ENCODE peak calls at places on chromosomes 7 and 10, in six cellular contexts. A is gastrocnemius medialis, U is heart right ventricle, T is left ventricle myocardium inferior, O is endothelial cell of umbilical vein, B is ovary. Y is an unnamed sample.

GRCh38 chr10:29681700-29682444 is 47.1 kb upstream of the SVIL start:
- DNase-seq in A (no peak), U (no peak), T (no peak), O (no peak), B (no peak), Y (no peak)

GRCh38 chr7:51366930-51367613 is 50.5 kb upstream of the COBL start:
- DNase-seq in A (peak), U (peak), T (no peak), O (peak), B (no peak), Y (no peak)

GRCh38 chr10:76117949-76118348 is 686.5 kb downstream of the LRMDA start:
- DNase-seq in A (no peak), U (no peak), T (no peak), O (no peak), B (no peak), Y (no peak)

GRCh38 chr7:74400420-74401136 is 53.1 kb upstream of the GTF2IRD1 start:
- DNase-seq in A (no peak), U (no peak), T (no peak), O (no peak), B (no peak), Y (no peak)

GRCh38 chr7:88344956-88345832 is 38.5 kb upstream of the STEAP4 start:
- DNase-seq in A (no peak), U (peak), T (peak), O (peak), B (peak), Y (peak)

GRCh38 chr10:120517881-120518484 is 61.0 kb downstream of the PLPP4 start:
- DNase-seq in A (no peak), U (no peak), T (no peak), O (no peak), B (no peak), Y (no peak)

GRCh38 chr10:26703974-26704373 is 6.5 kb downstream of the PDSS1 start:
- DNase-seq in A (no peak), U (no peak), T (no peak), O (peak), B (no peak), Y (no peak)

GRCh38 chr10:75773813-75774547 is 342.6 kb downstream of the LRMDA start:
- DNase-seq in A (no peak), U (no peak), T (no peak), O (no peak), B (no peak), Y (no peak)

GRCh38 chr10:85379338-85379737 is 987.3 kb downstream of the GRID1 start:
- DNase-seq in A (no peak), U (no peak), T (no peak), O (no peak), B (no peak), Y (no peak)

GRCh38 chr10:133185916-133186315 is 25.9 kb downstream of the KNDC1 start:
- DNase-seq in A (no peak), U (no peak), T (no peak), O (no peak), B (no peak), Y (no peak)

GRCh38 chr7:786472-787255 is 45.6 kb upstream of the SUN1 start:
- DNase-seq in A (peak), U (peak), T (peak), O (peak), B (peak), Y (peak)

GRCh38 chr7:150974468-150975391 is 3.4 kb downstream of the KCNH2 start:
- DNase-seq in A (no peak), U (peak), T (peak), O (peak), B (peak), Y (peak)
- H3K4me3 ChIP-seq in A (peak), U (peak), T (peak), O (peak), B (peak), Y (peak)

DNA sequence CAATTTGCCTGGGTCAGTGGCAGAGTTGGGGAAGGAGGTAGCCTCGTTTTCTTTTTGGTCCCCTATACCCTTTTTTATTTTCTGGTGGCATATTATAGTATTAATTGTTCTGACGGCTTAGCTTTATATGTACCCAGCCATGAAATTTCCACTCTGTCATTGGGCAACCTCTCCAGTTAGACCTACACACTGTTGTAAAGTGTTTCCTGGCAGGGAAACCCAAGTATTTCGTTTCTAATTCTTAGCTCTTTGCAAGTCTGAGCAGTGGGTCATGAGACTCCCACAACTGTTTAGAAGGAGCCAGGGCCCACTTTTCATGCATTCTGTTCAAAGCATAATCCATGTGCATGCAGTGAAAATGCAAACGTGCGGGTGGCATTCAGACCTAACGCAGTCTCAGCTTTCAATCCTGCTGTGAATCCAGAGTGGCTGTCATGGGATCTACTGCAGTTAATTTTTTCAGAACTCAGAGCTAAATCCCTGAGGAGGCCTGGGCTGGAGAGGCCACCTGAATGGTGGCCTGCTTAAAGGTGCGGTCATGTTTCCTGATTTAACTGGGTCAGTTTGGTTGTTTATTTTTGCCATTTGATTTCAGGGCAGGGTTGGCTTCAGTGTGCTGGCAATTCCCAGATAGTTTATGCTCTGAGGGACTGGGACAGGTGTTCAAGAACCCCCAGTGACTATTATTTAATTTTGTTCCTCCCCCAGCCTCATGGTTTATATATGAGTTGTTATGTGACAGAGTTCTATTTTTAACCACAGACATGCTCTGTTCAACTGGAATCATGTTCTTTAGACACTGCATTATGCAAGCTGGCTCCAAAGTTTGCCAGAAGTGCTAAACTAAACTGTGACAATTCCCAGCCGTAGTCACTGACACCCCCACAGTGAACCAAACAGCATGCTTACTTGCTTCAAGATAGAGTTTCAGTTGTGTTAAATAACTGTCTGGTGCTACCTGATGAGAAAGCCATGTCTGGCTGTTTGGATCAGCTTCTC is 27.4 kb upstream of the SYPL1 start:
- DNase-seq in A (peak), U (peak), T (no peak), O (no peak), B (no peak), Y (no peak)
- H3K27ac ChIP-seq in A (peak), U (peak), T (peak), O (no peak), B (no peak), Y (peak)

GRCh38 chr7:117719377-117719776 is 153.9 kb downstream of the CTTNBP2 start:
- DNase-seq in A (no peak), U (no peak), T (no peak), O (no peak), B (no peak), Y (no peak)

GRCh38 chr7:117728858-117729257 is 144.4 kb downstream of the CTTNBP2 start:
- DNase-seq in A (no peak), U (no peak), T (no peak), O (no peak), B (no peak), Y (no peak)

GRCh38 chr7:117730404-117730803 is 142.8 kb downstream of the CTTNBP2 start:
- DNase-seq in A (no peak), U (no peak), T (no peak), O (no peak), B (no peak), Y (no peak)

GRCh38 chr7:117724898-117725297 is 148.3 kb downstream of the CTTNBP2 start:
- DNase-seq in A (no peak), U (no peak), T (no peak), O (no peak), B (no peak), Y (no peak)
- TF ChIP-seq CTCF in A (no peak), U (no peak), T (no peak), O (no peak), B (no peak), Y (no peak)

GRCh38 chr7:116576350-116577319 is 51.8 kb downstream of the CAV1 start:
- DNase-seq in A (no peak), U (no peak), T (no peak), O (peak), B (no peak), Y (no peak)
- H3K4me3 ChIP-seq in A (no peak), U (no peak), T (no peak), O (no peak), B (no peak), Y (no peak)

DNA sequence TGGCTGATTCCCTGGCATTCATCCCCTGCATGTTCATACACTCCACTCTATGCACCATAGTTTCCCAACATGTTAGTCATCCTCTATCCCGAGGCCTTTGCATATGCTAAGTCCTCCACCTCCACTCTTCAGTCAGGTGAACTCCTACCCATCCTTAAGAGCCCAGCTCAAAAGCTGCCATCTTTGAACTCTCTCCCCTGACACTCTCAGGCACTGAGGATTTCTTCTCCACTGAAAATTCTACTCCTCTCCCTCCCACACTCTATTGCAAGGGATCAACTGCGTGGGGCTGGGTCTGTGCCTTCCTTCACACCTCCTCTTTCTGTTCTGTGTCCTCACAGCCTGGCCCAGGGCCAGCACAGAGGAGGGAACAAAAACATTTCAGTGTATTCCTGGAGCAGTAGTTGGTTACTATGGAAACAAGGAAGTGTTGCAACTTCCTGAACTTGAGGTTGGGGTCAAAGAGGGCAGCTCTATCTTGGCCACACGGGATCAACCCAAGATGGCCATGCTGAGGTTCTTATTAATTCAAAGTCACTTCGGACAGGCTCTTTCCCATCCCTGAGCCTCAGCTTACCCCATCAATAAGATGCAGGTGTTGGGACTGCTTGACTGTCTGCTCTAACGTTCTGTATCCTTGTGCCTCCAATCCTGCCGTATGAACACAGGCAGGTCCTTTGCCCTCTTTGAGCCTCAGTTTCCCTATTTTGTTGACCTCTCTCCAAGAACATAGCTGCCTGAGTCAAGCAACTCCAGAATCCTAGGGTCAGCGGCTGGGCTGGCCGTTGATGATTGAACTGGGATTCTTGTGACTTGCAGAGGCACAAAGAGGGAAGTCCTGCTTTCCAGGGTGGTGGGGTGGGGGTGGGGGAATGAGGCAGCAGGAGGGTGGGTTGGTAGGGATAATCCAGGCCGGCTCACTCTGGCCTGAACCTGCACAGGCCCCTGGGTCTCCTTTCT is 15.5 kb downstream of the ZMIZ1 start:
- DNase-seq in A (peak), U (peak), T (peak), O (peak), B (peak), Y (peak)
- H3K27ac ChIP-seq in A (peak), U (peak), T (peak), O (peak), B (peak), Y (peak)

DNA sequence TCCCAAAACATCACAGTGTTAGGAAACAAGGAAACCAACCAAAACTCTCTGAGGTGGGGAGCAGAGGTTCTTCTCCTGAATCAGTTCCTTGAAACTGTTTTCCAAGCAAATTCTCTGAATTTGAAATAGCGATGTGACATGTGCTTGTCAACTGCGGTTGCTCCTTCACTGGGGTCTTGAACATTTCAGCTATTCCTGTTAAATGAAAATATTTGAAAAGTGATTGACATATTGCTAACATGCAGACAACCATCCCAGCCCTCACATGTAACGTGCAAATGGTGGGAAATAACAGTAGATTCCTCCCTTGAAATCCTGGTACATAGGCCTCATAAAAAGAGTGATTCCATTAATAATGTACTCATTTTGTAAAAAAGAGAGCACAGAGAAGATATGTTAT is 15.9 kb downstream of the MKI67 start:
- DNase-seq in A (no peak), U (no peak), T (no peak), O (no peak), B (no peak), Y (no peak)
- TF ChIP-seq CTCF in A (no peak), U (no peak), T (no peak), O (no peak), B (no peak), Y (no peak)

DNA sequence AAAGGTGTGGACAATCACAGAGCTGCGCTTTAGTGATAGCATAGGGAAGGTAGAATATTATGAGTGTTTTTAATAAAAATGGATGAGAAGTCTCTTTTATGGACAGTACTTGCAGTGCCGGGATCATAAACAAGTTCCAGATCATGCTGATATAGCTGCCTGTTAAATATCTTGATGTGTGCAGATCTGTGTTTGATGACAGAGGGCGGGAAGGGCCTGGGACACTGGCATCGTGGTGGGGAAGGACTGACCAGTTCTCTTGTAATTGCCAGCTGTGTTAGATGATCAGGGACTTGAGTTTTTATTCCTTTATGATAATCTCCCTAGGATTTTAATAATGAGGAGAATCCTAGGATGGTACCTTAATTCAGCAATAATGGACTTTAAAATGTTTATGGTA is 14.6 kb downstream of the SND1 start:
- DNase-seq in A (no peak), U (no peak), T (no peak), O (no peak), B (no peak), Y (no peak)
- H3K4me3 ChIP-seq in A (no peak), U (no peak), T (no peak), O (no peak), B (no peak), Y (no peak)

GRCh38 chr10:93897070-93897797 is 3.5 kb downstream of the SLC35G1 start:
- DNase-seq in A (no peak), U (no peak), T (no peak), O (no peak), B (no peak), Y (no peak)
- H3K27ac ChIP-seq in A (no peak), U (no peak), T (no peak), O (no peak), B (no peak), Y (no peak)

DNA sequence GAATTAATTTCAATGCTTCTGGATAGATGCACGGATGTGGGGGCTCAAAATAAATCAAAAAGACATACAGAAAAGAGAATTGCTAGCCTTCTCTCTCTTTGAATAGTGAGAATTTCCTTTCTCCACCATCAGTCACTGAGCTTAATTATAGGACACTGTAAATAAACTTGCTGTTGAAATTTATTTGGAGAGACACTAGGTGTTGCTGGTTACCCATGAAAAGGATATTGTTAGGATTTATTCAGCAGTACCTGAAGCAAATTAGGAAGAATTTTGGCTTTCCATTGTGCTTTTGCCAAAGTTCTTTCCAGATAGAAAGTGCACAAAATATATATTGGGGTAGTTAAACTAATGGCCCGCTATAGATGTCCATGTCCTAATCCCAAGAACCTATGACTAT is 27.6 kb downstream of the GCC1 start:
- DNase-seq in A (no peak), U (no peak), T (no peak), O (no peak), B (no peak), Y (no peak)
- TF ChIP-seq CTCF in A (no peak), U (no peak), T (peak), O (no peak), B (no peak), Y (no peak)

GRCh38 chr10:127585519-127586023 is 36.5 kb downstream of the NPS start:
- DNase-seq in A (no peak), U (no peak), T (no peak), O (no peak), B (no peak), Y (no peak)
- H3K4me3 ChIP-seq in A (no peak), U (no peak), T (no peak), O (no peak), B (no peak), Y (no peak)

Y was measured in dorsolateral prefrontal cortex.